ENCODE peak calls at places on chromosomes 3 and 15, in seven cellular contexts. T, F, N, J, E, X and W are unnamed samples.
A peak's percentile ranks its signal among the peaks of the same experiment; 100 is the strongest.

GRCh38 chr15:47788685-47789084 is 71.4 kb downstream of the SEMA6D start:
- DNase-seq in N (no peak), T (no peak), E (no peak), F (no peak), X (no peak), J (no peak), W (no peak)

GRCh38 chr3:39180546-39181346 is 11.6 kb downstream of the XIRP1 start:
- DNase-seq in T (peak; percentile 83), F (peak; percentile 87), N (peak; percentile 88), J (peak; percentile 87), E (peak; percentile 97), X (peak; percentile 97), W (peak; percentile 91)

GRCh38 chr15:48242015-48242414 is 35.9 kb downstream of the SLC12A1 start:
- DNase-seq in E (no peak), F (no peak), T (no peak), J (no peak), X (no peak), N (no peak), W (no peak)

GRCh38 chr3:167835953-167836352 is 100.4 kb downstream of the SERPINI1 start:
- DNase-seq in E (no peak), X (no peak), T (no peak), J (no peak), F (no peak), N (no peak), W (no peak)

GRCh38 chr3:127572735-127573134 is 17.8 kb downstream of the TPRA1 start:
- DNase-seq in E (no peak), J (no peak), X (no peak), T (no peak), N (no peak), F (no peak), W (no peak)

GRCh38 chr3:112048911-112049310 is 14.4 kb downstream of the TMPRSS7 start:
- DNase-seq in E (no peak), N (no peak), X (peak; percentile 61), T (no peak), J (no peak), F (no peak), W (no peak)

GRCh38 chr3:171459130-171459941 is 869 bp downstream of the TNIK start:
- DNase-seq in F (peak; percentile 63), E (peak; percentile 27), N (peak; percentile 86), T (peak; percentile 57), J (peak; percentile 41), X (peak; percentile 38), W (peak; percentile 54)

GRCh38 chr3:181791380-181791779 is 79.7 kb downstream of the SOX2 start:
- DNase-seq in T (no peak), N (no peak), F (no peak), J (peak; percentile 1), X (no peak), E (no peak), W (no peak)

GRCh38 chr15:83082730-83083386 is 15.8 kb upstream of the BTBD1 start:
- DNase-seq in X (peak; percentile 27), N (no peak), J (no peak), E (no peak), F (no peak), T (no peak), W (no peak)

GRCh38 chr15:44554934-44555723 is 18.2 kb downstream of the EIF3J start:
- DNase-seq in N (no peak), F (no peak), T (no peak), J (no peak), X (no peak), E (no peak), W (peak; percentile 13)

GRCh38 chr3:124032351-124032880 is 40.5 kb upstream of the ROPN1 start:
- DNase-seq in X (no peak), E (peak; percentile 38), J (peak; percentile 47), T (no peak), N (peak; percentile 92), F (no peak), W (peak; percentile 58)

GRCh38 chr15:60162251-60162650 is 158.1 kb downstream of the FOXB1 start:
- DNase-seq in T (no peak), E (no peak), F (no peak), J (no peak), N (no peak), X (no peak), W (no peak)

GRCh38 chr3:177419904-177420601 is 222.8 kb upstream of the TBL1XR1 start:
- DNase-seq in N (no peak), T (peak; percentile 24), J (peak; percentile 24), E (no peak), F (peak; percentile 38), X (no peak), W (no peak)